ENCODE peak calls at places on chromosome 4, in nine cellular contexts. R is upper lobe of right lung; V is T-cell; J is activated CD4-positive, alpha-beta T cell treated with anti-CD3 and anti-CD28 coated beads, Interleukin-2, amount 50 U/mL, for 24 hours; T is germinal center; Z is AG04449; A is effector memory CD8-positive, alpha-beta T cell; U is renal cortical epithelial cell; L is neuronal stem cell. F is an unnamed sample.

GRCh38 chr4:34289962-34290361 is 1954.4 kb downstream of the ARAP2 start:
- DNase-seq in Z (no peak), A (no peak), L (no peak), J (no peak), T (no peak), V (no peak), R (no peak), U (no peak), F (no peak)

GRCh38 chr4:184815046-184815877 is 10.5 kb downstream of the ACSL1 start:
- DNase-seq in A (no peak), Z (no peak), V (no peak), T (peak; percentile 52), J (no peak), L (no peak), R (peak; percentile 88), U (peak; percentile 88), F (peak; percentile 96)

GRCh38 chr4:169791527-169792156 is 33.9 kb upstream of the HPF1 start:
- DNase-seq in U (peak; percentile 64), R (no peak), J (no peak), L (peak; percentile 46), A (no peak), T (no peak), V (no peak), Z (no peak), F (peak; percentile 44)

GRCh38 chr4:126661194-126661593 is 971.6 kb upstream of the INTU start:
- DNase-seq in V (no peak), U (no peak), Z (no peak), R (no peak), J (no peak), A (no peak), T (no peak), L (no peak), F (no peak)

GRCh38 chr4:187865914-187866313 is 129.7 kb upstream of the ZFP42 start:
- DNase-seq in A (no peak), V (no peak), L (no peak), J (no peak), T (no peak), Z (no peak), R (no peak), U (no peak), F (no peak)

GRCh38 chr4:183146478-183146877 is 47.4 kb downstream of the WWC2 start:
- DNase-seq in Z (no peak), V (no peak), A (no peak), J (no peak), L (no peak), U (no peak), T (no peak), R (no peak), F (no peak)

GRCh38 chr4:54384563-54384962 is 155.5 kb downstream of the PDGFRA start:
- DNase-seq in Z (no peak), R (no peak), A (no peak), J (no peak), L (no peak), T (no peak), V (no peak), U (peak; percentile 14), F (peak; percentile 8)

GRCh38 chr4:53573696-53574095 is 17.6 kb downstream of the LNX1 start:
- DNase-seq in U (no peak), A (no peak), V (no peak), R (no peak), J (no peak), T (no peak), L (no peak), Z (no peak), F (no peak)

GRCh38 chr4:108512615-108513505 is 107.5 kb upstream of the RPL34 start:
- DNase-seq in V (peak; percentile 45), L (peak; percentile 44), Z (no peak), U (peak; percentile 71), R (no peak), A (no peak), J (no peak), T (no peak), F (peak; percentile 33)

GRCh38 chr4:53019485-53020382 is 157.6 kb downstream of the RASL11B start:
- DNase-seq in T (no peak), A (no peak), Z (no peak), L (no peak), J (no peak), V (no peak), U (peak; percentile 69), R (no peak), F (peak; percentile 59)

GRCh38 chr4:185730387-185730786 is 81.6 kb downstream of the SORBS2 start:
- DNase-seq in R (no peak), T (no peak), L (peak; percentile 15), Z (no peak), U (peak; percentile 80), A (no peak), J (no peak), V (no peak), F (peak; percentile 59)

GRCh38 chr4:139740531-139741041 is 75.0 kb downstream of the MGST2 start:
- DNase-seq in J (no peak), L (no peak), U (peak; percentile 51), Z (peak; percentile 72), A (no peak), V (no peak), T (no peak), R (peak; percentile 74), F (peak; percentile 94)

GRCh38 chr4:96952610-96953009 is 1112.7 kb downstream of the PDHA2 start:
- DNase-seq in R (no peak), A (no peak), U (no peak), V (no peak), Z (no peak), L (no peak), J (no peak), T (no peak), F (no peak)

GRCh38 chr4:77481856-77482255 is 123.8 kb upstream of the CXCL13 start:
- DNase-seq in R (no peak), U (peak; percentile 44), T (no peak), L (no peak), V (no peak), A (no peak), Z (no peak), J (no peak), F (peak; percentile 88)

GRCh38 chr4:169252339-169253086 is 18.2 kb downstream of the SH3RF1 start:
- DNase-seq in A (no peak), Z (no peak), L (no peak), J (no peak), T (no peak), U (no peak), R (no peak), V (no peak), F (no peak)

GRCh38 chr4:92359481-92359880 is 55.7 kb downstream of the GRID2 start:
- DNase-seq in V (no peak), J (no peak), R (no peak), Z (no peak), T (no peak), U (no peak), A (no peak), L (no peak), F (no peak)

GRCh38 chr4:16794816-16795445 is 103.5 kb downstream of the LDB2 start:
- DNase-seq in U (peak; percentile 33), V (peak; percentile 2), Z (no peak), A (peak; percentile 9), R (no peak), L (peak; percentile 56), J (peak; percentile 0), T (no peak), F (no peak)

GRCh38 chr4:17787315-17787714 is 5.9 kb upstream of the FAM184B start:
- DNase-seq in A (no peak), L (no peak), Z (no peak), R (no peak), J (no peak), V (no peak), U (peak; percentile 70), T (no peak), F (peak; percentile 90)

GRCh38 chr4:123956204-123956603 is 559.6 kb downstream of the SPRY1 start:
- DNase-seq in A (no peak), T (no peak), V (no peak), J (no peak), Z (no peak), U (peak; percentile 3), R (no peak), L (no peak), F (no peak)

GRCh38 chr4:89590102-89590501 is 246.9 kb downstream of the SNCA start:
- DNase-seq in T (no peak), J (no peak), V (no peak), R (no peak), Z (no peak), U (no peak), L (no peak), A (no peak), F (no peak)

GRCh38 chr4:87884976-87885574 is 52.3 kb downstream of the MEPE start:
- DNase-seq in Z (no peak), J (no peak), L (no peak), R (no peak), T (peak; percentile 35), V (no peak), A (no peak), U (no peak), F (no peak)

GRCh38 chr4:145530662-145531061 is 49.0 kb downstream of the SMAD1 start:
- DNase-seq in V (no peak), L (no peak), R (no peak), T (no peak), Z (no peak), J (no peak), U (no peak), A (no peak), F (no peak)

GRCh38 chr4:140099993-140100392 is 54.0 kb downstream of the MAML3 start:
- DNase-seq in Z (no peak), L (no peak), A (no peak), J (no peak), U (no peak), T (no peak), R (peak; percentile 66), V (no peak), F (no peak)

GRCh38 chr4:53479731-53480525 is 102.5 kb downstream of the FIP1L1 start:
- DNase-seq in U (peak; percentile 54), R (no peak), J (no peak), Z (peak; percentile 65), V (no peak), T (no peak), A (no peak), L (no peak), F (peak; percentile 69)

GRCh38 chr4:105145059-105145912 is 1.4 kb upstream of the TET2 start:
- DNase-seq in V (no peak), U (no peak), J (no peak), L (no peak), A (no peak), Z (no peak), T (peak; percentile 6), R (no peak), F (peak; percentile 73)